ENCODE peak calls at places on chromosomes 13 and 19, in five cellular contexts. Y, P, E, U and K are unnamed samples.

GRCh38 chr13:33697936-33698335 is 120.0 kb upstream of the RFC3 start:
- DNase-seq in Y (no peak), P (no peak), U (no peak), E (no peak), K (no peak)

GRCh38 chr13:44153536-44153935 is 220.1 kb upstream of the SERP2 start:
- DNase-seq in Y (no peak), E (no peak), P (no peak), U (no peak), K (no peak)

GRCh38 chr13:75279834-75280369 is 202.1 kb downstream of the TBC1D4 start:
- DNase-seq in Y (no peak), U (no peak), E (no peak), P (no peak), K (no peak)

GRCh38 chr19:9189538-9189937 is 10.8 kb downstream of the OR7D2 start:
- DNase-seq in Y (no peak), U (no peak), P (no peak), E (no peak), K (no peak)

GRCh38 chr13:103325675-103326074 is 259.5 kb upstream of the SLC10A2 start:
- DNase-seq in Y (no peak), U (no peak), E (no peak), P (no peak), K (no peak)

GRCh38 chr19:45922281-45922680 is 7.7 kb upstream of the NANOS2 start:
- DNase-seq in Y (no peak), U (no peak), P (no peak), E (peak), K (no peak)

GRCh38 chr13:54261856-54262255 is 1233.2 kb downstream of the OLFM4 start:
- DNase-seq in E (no peak), U (no peak), Y (no peak), P (no peak), K (no peak)

GRCh38 chr13:102707465-102707864 is 12.6 kb upstream of the METTL21C start:
- DNase-seq in E (no peak), P (peak), Y (peak), U (no peak), K (peak)

GRCh38 chr13:113914333-113915011 is 50.6 kb upstream of the GAS6 start:
- DNase-seq in Y (no peak), E (no peak), U (no peak), P (no peak), K (no peak)

GRCh38 chr13:51346397-51346796 is 6.9 kb downstream of the SERPINE3 start:
- DNase-seq in E (no peak), P (no peak), Y (no peak), U (no peak), K (no peak)

GRCh38 chr19:32252333-32252669 is 93.1 kb upstream of the ZNF507 start:
- DNase-seq in Y (no peak), U (no peak), P (no peak), E (no peak), K (no peak)